ENCODE peak calls at places on chromosome X, in ten cellular contexts. Q, H, L, B, P, X, R, I, O and M are unnamed samples.

GRCh38 chrX:10722804-10723364 is 102.5 kb upstream of the MID1 start:
- DNase-seq in Q (no peak), H (peak), L (peak), B (peak), P (no peak), X (peak), R (peak), I (peak), O (no peak), M (peak)

GRCh38 chrX:134365923-134366322 is 94.0 kb upstream of the HPRT1 start:
- DNase-seq in Q (no peak), H (no peak), L (no peak), B (no peak), P (no peak), X (no peak), R (no peak), I (no peak), O (no peak), M (peak)

GRCh38 chrX:130247996-130248395 is 20.7 kb downstream of the ZNF280C start:
- DNase-seq in Q (no peak), H (no peak), L (no peak), B (no peak), P (no peak), X (no peak), R (no peak), I (no peak), O (no peak), M (no peak)

GRCh38 chrX:1355800-1356148 is 19.2 kb downstream of the IL3RA start:
- DNase-seq in Q (no peak), H (peak), L (no peak), B (no peak), P (no peak), X (no peak), R (no peak), I (no peak), O (peak), M (no peak)

GRCh38 chrX:1463581-1464281 is 11.0 kb upstream of the ASMTL start:
- DNase-seq in Q (peak), H (no peak), L (no peak), B (peak), P (no peak), X (no peak), R (no peak), I (no peak), O (peak), M (no peak)

GRCh38 chrX:129791961-129792570 is 12.3 kb downstream of the SASH3 start:
- DNase-seq in Q (peak), H (no peak), L (no peak), B (no peak), P (no peak), X (no peak), R (no peak), I (no peak), O (no peak), M (no peak)

GRCh38 chrX:51332188-51332942 is at the start of gene NUDT10:
- DNase-seq in Q (peak), H (peak), L (peak), B (peak), P (peak), X (peak), R (no peak), I (peak), O (peak), M (no peak)

GRCh38 chrX:10507876-10508275 is 112.5 kb downstream of the MID1 start:
- DNase-seq in Q (no peak), H (no peak), L (no peak), B (no peak), P (no peak), X (no peak), R (no peak), I (no peak), O (no peak), M (no peak)

GRCh38 chrX:128020701-128021100 is 31.5 kb downstream of the ACTRT1 start:
- DNase-seq in Q (no peak), H (no peak), L (no peak), B (no peak), P (no peak), X (no peak), R (no peak), I (no peak), O (no peak), M (peak)

GRCh38 chrX:118554511-118554910 is 58.9 kb downstream of the DOCK11 start:
- DNase-seq in Q (no peak), H (no peak), L (no peak), B (no peak), P (no peak), X (no peak), R (no peak), I (no peak), O (no peak), M (no peak)

GRCh38 chrX:11908371-11908770 is 150.3 kb downstream of the MSL3 start:
- DNase-seq in Q (no peak), H (peak), L (no peak), B (no peak), P (no peak), X (peak), R (no peak), I (no peak), O (no peak), M (peak)

GRCh38 chrX:115616943-115617563 is 56.1 kb downstream of the PLS3 start:
- DNase-seq in Q (no peak), H (peak), L (no peak), B (no peak), P (no peak), X (no peak), R (peak), I (no peak), O (no peak), M (peak)

GRCh38 chrX:129679856-129680255 is 25.1 kb upstream of the APLN start:
- DNase-seq in Q (no peak), H (no peak), L (no peak), B (no peak), P (no peak), X (no peak), R (no peak), I (no peak), O (no peak), M (peak)

GRCh38 chrX:139881572-139881971 is 51.3 kb downstream of the ATP11C start:
- DNase-seq in Q (no peak), H (no peak), L (no peak), B (no peak), P (no peak), X (no peak), R (no peak), I (no peak), O (no peak), M (peak)

GRCh38 chrX:53441531-53442321 is 7.6 kb upstream of the HSD17B10 start:
- DNase-seq in Q (peak), H (peak), L (peak), B (peak), P (peak), X (peak), R (peak), I (peak), O (peak), M (peak)

GRCh38 chrX:134932528-134933217 is 58.1 kb upstream of the SMIM10 start:
- DNase-seq in Q (no peak), H (no peak), L (no peak), B (no peak), P (no peak), X (no peak), R (no peak), I (no peak), O (no peak), M (no peak)

GRCh38 chrX:9770319-9770718 is 4.7 kb upstream of the GPR143 start:
- DNase-seq in Q (no peak), H (peak), L (no peak), B (no peak), P (no peak), X (no peak), R (no peak), I (no peak), O (no peak), M (no peak)

GRCh38 chrX:4397471-4397870 is 684.0 kb upstream of the PRKX start:
- DNase-seq in Q (no peak), H (no peak), L (no peak), B (no peak), P (no peak), X (no peak), R (no peak), I (no peak), O (no peak), M (peak)

GRCh38 chrX:40143987-40144386 is 46.2 kb upstream of the BCOR start:
- DNase-seq in Q (no peak), H (peak), L (no peak), B (no peak), P (no peak), X (no peak), R (no peak), I (no peak), O (no peak), M (no peak)

GRCh38 chrX:47631676-47632075 is 1.9 kb upstream of the CFP start:
- DNase-seq in Q (no peak), H (no peak), L (no peak), B (no peak), P (no peak), X (no peak), R (no peak), I (no peak), O (no peak), M (no peak)

GRCh38 chrX:47632664-47633063 is 2.9 kb upstream of the CFP start:
- DNase-seq in Q (no peak), H (no peak), L (no peak), B (no peak), P (no peak), X (no peak), R (no peak), I (no peak), O (no peak), M (no peak)

GRCh38 chrX:47629419-47630210 is at the start of gene CFP:
- DNase-seq in Q (no peak), H (peak), L (no peak), B (no peak), P (no peak), X (no peak), R (no peak), I (no peak), O (no peak), M (no peak)

GRCh38 chrX:47625365-47625764 is 4.4 kb downstream of the CFP start:
- DNase-seq in Q (no peak), H (no peak), L (no peak), B (no peak), P (no peak), X (no peak), R (no peak), I (no peak), O (no peak), M (no peak)

GRCh38 chrX:47628980-47629379 is 750 bp downstream of the CFP start:
- DNase-seq in Q (no peak), H (peak), L (no peak), B (no peak), P (no peak), X (no peak), R (no peak), I (no peak), O (no peak), M (no peak)
- TF ChIP-seq CTCF in Q (no peak), H (peak), L (no peak), B (no peak), P (no peak), X (peak), R (peak), I (no peak), O (no peak), M (no peak)

DNA sequence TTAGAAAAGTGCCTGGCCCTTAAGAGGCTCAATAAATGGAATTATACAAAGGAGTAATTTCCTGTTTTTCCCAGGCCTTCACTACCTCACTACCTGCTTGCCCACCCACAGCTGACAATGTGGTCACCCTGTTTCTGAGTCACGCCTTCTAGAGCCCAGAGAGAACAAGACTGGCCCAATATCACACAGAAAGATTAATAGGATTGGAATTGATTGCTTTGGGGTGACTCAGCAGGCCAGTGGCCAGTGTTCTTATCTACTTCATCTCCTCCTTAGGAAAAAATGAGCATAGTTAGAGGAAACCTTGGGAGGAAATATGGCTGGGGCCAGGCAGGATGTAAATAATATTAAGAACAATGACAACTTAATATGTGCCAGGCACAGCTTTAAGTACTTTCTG is 4.5 kb upstream of the FGF16 start:
- DNase-seq in Q (no peak), H (no peak), L (no peak), B (no peak), P (no peak), X (no peak), R (peak), I (no peak), O (no peak), M (peak)
- H3K27ac ChIP-seq in Q (no peak), H (no peak), L (no peak), B (no peak), P (no peak), X (no peak), R (no peak), I (no peak), O (no peak), M (no peak)

DNA sequence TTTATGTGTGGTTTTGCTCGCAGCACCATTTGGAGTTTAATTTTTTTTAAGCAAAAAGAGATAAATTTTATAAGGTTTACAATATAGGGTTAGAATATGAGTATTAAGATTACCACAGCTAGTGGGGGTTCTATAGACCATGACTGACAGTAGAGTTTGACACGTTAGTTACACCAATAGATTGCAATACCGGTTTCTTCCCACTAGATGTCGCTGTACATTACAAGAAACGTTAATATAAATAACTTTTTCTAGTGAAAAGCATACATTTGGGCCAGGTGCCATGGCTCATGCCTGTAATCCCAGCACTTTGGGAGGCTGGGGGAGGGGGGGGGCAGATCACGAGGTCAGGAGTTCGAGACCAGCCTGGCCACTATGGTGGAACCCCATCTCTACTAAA is 433.6 kb downstream of the MAGEB5 start:
- DNase-seq in Q (no peak), H (no peak), L (no peak), B (no peak), P (no peak), X (peak), R (peak), I (no peak), O (no peak), M (no peak)
- TF ChIP-seq CTCF in Q (no peak), H (peak), L (no peak), B (no peak), P (peak), X (peak), R (peak), I (peak), O (peak), M (peak)

GRCh38 chrX:42694260-42694815 is 83.6 kb downstream of the PPP1R2C start:
- DNase-seq in Q (no peak), H (no peak), L (no peak), B (no peak), P (no peak), X (no peak), R (no peak), I (no peak), O (no peak), M (no peak)
- H3K27ac ChIP-seq in Q (no peak), H (no peak), L (no peak), B (no peak), P (no peak), X (no peak), R (no peak), I (no peak), O (no peak), M (no peak)